ENCODE peak calls at places on chromosomes 3 and 15, in eight cellular contexts. One of them, this sample, is unnamed.

GRCh38 chr15:24976932-24977331 is 22.1 kb downstream of the SNRPN start:
- DNase-seq in CD4-positive, alpha-beta T cell: no peak
- DNase-seq in HEK293T: no peak
- DNase-seq in C1 segment of cervical spinal cord: no peak
- DNase-seq in stimulated activated naive CD8-positive, alpha-beta T cell treated with anti-CD3 and anti-CD28 coated beads, Interleukin-15, amount 100 ng/mL, for 72 hours: no peak
- DNase-seq in mesothelial cell of epicardium: no peak
- DNase-seq in dermis microvascular lymphatic vessel endothelial cell: no peak
- DNase-seq in Caki2: no peak
- DNase-seq in this sample: no peak

GRCh38 chr3:105349988-105350387 is 16.7 kb upstream of the ALCAM start:
- DNase-seq in CD4-positive, alpha-beta T cell: no peak
- DNase-seq in HEK293T: no peak
- DNase-seq in C1 segment of cervical spinal cord: no peak
- DNase-seq in stimulated activated naive CD8-positive, alpha-beta T cell treated with anti-CD3 and anti-CD28 coated beads, Interleukin-15, amount 100 ng/mL, for 72 hours: no peak
- DNase-seq in mesothelial cell of epicardium: no peak
- DNase-seq in dermis microvascular lymphatic vessel endothelial cell: no peak
- DNase-seq in Caki2: no peak
- DNase-seq in this sample: no peak

GRCh38 chr15:60208708-60209107 is 189.1 kb downstream of the ANXA2 start:
- DNase-seq in CD4-positive, alpha-beta T cell: no peak
- DNase-seq in HEK293T: no peak
- DNase-seq in C1 segment of cervical spinal cord: no peak
- DNase-seq in stimulated activated naive CD8-positive, alpha-beta T cell treated with anti-CD3 and anti-CD28 coated beads, Interleukin-15, amount 100 ng/mL, for 72 hours: no peak
- DNase-seq in mesothelial cell of epicardium: no peak
- DNase-seq in dermis microvascular lymphatic vessel endothelial cell: no peak
- DNase-seq in Caki2: no peak
- DNase-seq in this sample: no peak

GRCh38 chr3:355622-356021 is 159.1 kb downstream of the CHL1 start:
- DNase-seq in CD4-positive, alpha-beta T cell: no peak
- DNase-seq in HEK293T: no peak
- DNase-seq in C1 segment of cervical spinal cord: no peak
- DNase-seq in stimulated activated naive CD8-positive, alpha-beta T cell treated with anti-CD3 and anti-CD28 coated beads, Interleukin-15, amount 100 ng/mL, for 72 hours: no peak
- DNase-seq in mesothelial cell of epicardium: no peak
- DNase-seq in dermis microvascular lymphatic vessel endothelial cell: no peak
- DNase-seq in Caki2: peak; percentile 69
- DNase-seq in this sample: no peak

GRCh38 chr3:12193485-12194165 is 34.9 kb upstream of the TIMP4 start:
- DNase-seq in CD4-positive, alpha-beta T cell: no peak
- DNase-seq in HEK293T: no peak
- DNase-seq in C1 segment of cervical spinal cord: no peak
- DNase-seq in stimulated activated naive CD8-positive, alpha-beta T cell treated with anti-CD3 and anti-CD28 coated beads, Interleukin-15, amount 100 ng/mL, for 72 hours: peak; percentile 54
- DNase-seq in mesothelial cell of epicardium: no peak
- DNase-seq in dermis microvascular lymphatic vessel endothelial cell: no peak
- DNase-seq in Caki2: peak; percentile 87
- DNase-seq in this sample: no peak

GRCh38 chr15:63402498-63403253 is 21.0 kb upstream of the CA12 start:
- DNase-seq in CD4-positive, alpha-beta T cell: no peak
- DNase-seq in HEK293T: peak; percentile 12
- DNase-seq in C1 segment of cervical spinal cord: no peak
- DNase-seq in stimulated activated naive CD8-positive, alpha-beta T cell treated with anti-CD3 and anti-CD28 coated beads, Interleukin-15, amount 100 ng/mL, for 72 hours: no peak
- DNase-seq in mesothelial cell of epicardium: no peak
- DNase-seq in dermis microvascular lymphatic vessel endothelial cell: peak; percentile 30
- DNase-seq in Caki2: peak; percentile 52
- DNase-seq in this sample: peak; percentile 59

GRCh38 chr3:158110658-158111018 is 749 bp downstream of the RSRC1 start:
- DNase-seq in CD4-positive, alpha-beta T cell: no peak
- DNase-seq in HEK293T: no peak
- DNase-seq in C1 segment of cervical spinal cord: no peak
- DNase-seq in stimulated activated naive CD8-positive, alpha-beta T cell treated with anti-CD3 and anti-CD28 coated beads, Interleukin-15, amount 100 ng/mL, for 72 hours: no peak
- DNase-seq in mesothelial cell of epicardium: no peak
- DNase-seq in dermis microvascular lymphatic vessel endothelial cell: no peak
- DNase-seq in Caki2: no peak
- DNase-seq in this sample: no peak

GRCh38 chr3:172007065-172007370 is 32.4 kb upstream of the FNDC3B start:
- DNase-seq in CD4-positive, alpha-beta T cell: no peak
- DNase-seq in HEK293T: no peak
- DNase-seq in C1 segment of cervical spinal cord: no peak
- DNase-seq in stimulated activated naive CD8-positive, alpha-beta T cell treated with anti-CD3 and anti-CD28 coated beads, Interleukin-15, amount 100 ng/mL, for 72 hours: no peak
- DNase-seq in mesothelial cell of epicardium: no peak
- DNase-seq in dermis microvascular lymphatic vessel endothelial cell: no peak
- DNase-seq in Caki2: no peak
- DNase-seq in this sample: no peak

GRCh38 chr3:42660131-42660715 is 6.7 kb downstream of the ZBTB47 start:
- DNase-seq in CD4-positive, alpha-beta T cell: no peak
- DNase-seq in HEK293T: no peak
- DNase-seq in C1 segment of cervical spinal cord: no peak
- DNase-seq in stimulated activated naive CD8-positive, alpha-beta T cell treated with anti-CD3 and anti-CD28 coated beads, Interleukin-15, amount 100 ng/mL, for 72 hours: no peak
- DNase-seq in mesothelial cell of epicardium: no peak
- DNase-seq in dermis microvascular lymphatic vessel endothelial cell: no peak
- DNase-seq in Caki2: no peak
- DNase-seq in this sample: no peak

GRCh38 chr3:180594631-180595348 is 7.2 kb upstream of the TTC14 start:
- DNase-seq in CD4-positive, alpha-beta T cell: no peak
- DNase-seq in HEK293T: no peak
- DNase-seq in C1 segment of cervical spinal cord: no peak
- DNase-seq in stimulated activated naive CD8-positive, alpha-beta T cell treated with anti-CD3 and anti-CD28 coated beads, Interleukin-15, amount 100 ng/mL, for 72 hours: no peak
- DNase-seq in mesothelial cell of epicardium: no peak
- DNase-seq in dermis microvascular lymphatic vessel endothelial cell: no peak
- DNase-seq in Caki2: peak; percentile 40
- DNase-seq in this sample: peak; percentile 51

GRCh38 chr3:195246608-195247007 is 24.4 kb downstream of the XXYLT1 start:
- DNase-seq in CD4-positive, alpha-beta T cell: no peak
- DNase-seq in HEK293T: no peak
- DNase-seq in C1 segment of cervical spinal cord: no peak
- DNase-seq in stimulated activated naive CD8-positive, alpha-beta T cell treated with anti-CD3 and anti-CD28 coated beads, Interleukin-15, amount 100 ng/mL, for 72 hours: no peak
- DNase-seq in mesothelial cell of epicardium: peak; percentile 29
- DNase-seq in dermis microvascular lymphatic vessel endothelial cell: no peak
- DNase-seq in Caki2: no peak
- DNase-seq in this sample: no peak

GRCh38 chr3:47685037-47685436 is 96.7 kb downstream of the SMARCC1 start:
- DNase-seq in CD4-positive, alpha-beta T cell: no peak
- DNase-seq in HEK293T: no peak
- DNase-seq in C1 segment of cervical spinal cord: no peak
- DNase-seq in stimulated activated naive CD8-positive, alpha-beta T cell treated with anti-CD3 and anti-CD28 coated beads, Interleukin-15, amount 100 ng/mL, for 72 hours: no peak
- DNase-seq in mesothelial cell of epicardium: no peak
- DNase-seq in dermis microvascular lymphatic vessel endothelial cell: no peak
- DNase-seq in Caki2: no peak
- DNase-seq in this sample: no peak

GRCh38 chr3:50154840-50155490 is at the start of gene SEMA3F:
- DNase-seq in CD4-positive, alpha-beta T cell: peak; percentile 56
- DNase-seq in HEK293T: peak; percentile 90
- DNase-seq in C1 segment of cervical spinal cord: no peak
- DNase-seq in stimulated activated naive CD8-positive, alpha-beta T cell treated with anti-CD3 and anti-CD28 coated beads, Interleukin-15, amount 100 ng/mL, for 72 hours: peak; percentile 53
- DNase-seq in mesothelial cell of epicardium: peak; percentile 73
- DNase-seq in dermis microvascular lymphatic vessel endothelial cell: no peak
- DNase-seq in Caki2: peak; percentile 60
- DNase-seq in this sample: peak; percentile 60

GRCh38 chr3:97979610-97980009 is 7.4 kb upstream of the RIOX2 start:
- DNase-seq in CD4-positive, alpha-beta T cell: no peak
- DNase-seq in HEK293T: no peak
- DNase-seq in C1 segment of cervical spinal cord: no peak
- DNase-seq in stimulated activated naive CD8-positive, alpha-beta T cell treated with anti-CD3 and anti-CD28 coated beads, Interleukin-15, amount 100 ng/mL, for 72 hours: no peak
- DNase-seq in mesothelial cell of epicardium: no peak
- DNase-seq in dermis microvascular lymphatic vessel endothelial cell: no peak
- DNase-seq in Caki2: no peak
- DNase-seq in this sample: no peak

GRCh38 chr15:40342421-40343313 is 1.9 kb upstream of the CCDC9B start:
- DNase-seq in CD4-positive, alpha-beta T cell: no peak
- DNase-seq in HEK293T: no peak
- DNase-seq in C1 segment of cervical spinal cord: no peak
- DNase-seq in stimulated activated naive CD8-positive, alpha-beta T cell treated with anti-CD3 and anti-CD28 coated beads, Interleukin-15, amount 100 ng/mL, for 72 hours: no peak
- DNase-seq in mesothelial cell of epicardium: no peak
- DNase-seq in dermis microvascular lymphatic vessel endothelial cell: no peak
- DNase-seq in Caki2: no peak
- DNase-seq in this sample: no peak

GRCh38 chr15:28125673-28126651 is 26.8 kb upstream of the OCA2 start:
- DNase-seq in CD4-positive, alpha-beta T cell: no peak
- DNase-seq in HEK293T: peak; percentile 23
- DNase-seq in C1 segment of cervical spinal cord: no peak
- DNase-seq in stimulated activated naive CD8-positive, alpha-beta T cell treated with anti-CD3 and anti-CD28 coated beads, Interleukin-15, amount 100 ng/mL, for 72 hours: no peak
- DNase-seq in mesothelial cell of epicardium: no peak
- DNase-seq in dermis microvascular lymphatic vessel endothelial cell: peak; percentile 67
- DNase-seq in Caki2: peak; percentile 8
- DNase-seq in this sample: peak; percentile 64

This sample was measured in NAMALWA.